ENCODE peak calls at places on chromosomes 7 and 10, in six cellular contexts. B is progenitor cell of endocrine pancreas; G is AG04450; D is GM20000; I is CD8-positive, alpha-beta T cell; S is A549. X is an unnamed sample.

GRCh38 chr7:105087981-105088380 is 74.0 kb downstream of the KMT2E start:
- DNase-seq in B (no peak), G (no peak), D (no peak), I (no peak), S (no peak), X (no peak)

GRCh38 chr7:112630565-112630964 is 149.8 kb downstream of the LSMEM1 start:
- DNase-seq in B (no peak), G (peak; percentile 1), D (no peak), I (no peak), S (peak; percentile 6), X (no peak)

GRCh38 chr10:119189811-119190282 is 11.2 kb upstream of the PRDX3 start:
- DNase-seq in B (no peak), G (no peak), D (no peak), I (no peak), S (no peak), X (no peak)

GRCh38 chr7:70477051-70478010 is 654.6 kb upstream of the GALNT17 start:
- DNase-seq in B (no peak), G (no peak), D (no peak), I (no peak), S (no peak), X (peak; percentile 26)

GRCh38 chr7:112205348-112206237 is 606 bp downstream of the DOCK4 start:
- DNase-seq in B (peak; percentile 46), G (peak; percentile 33), D (no peak), I (peak; percentile 33), S (peak; percentile 68), X (no peak)

GRCh38 chr10:122421747-122422146 is 32.7 kb upstream of the ARMS2 start:
- DNase-seq in B (no peak), G (no peak), D (no peak), I (no peak), S (no peak), X (no peak)

GRCh38 chr7:39746162-39746782 is 122.9 kb downstream of the RALA start:
- DNase-seq in B (peak; percentile 47), G (peak; percentile 67), D (peak; percentile 80), I (peak; percentile 64), S (peak; percentile 74), X (no peak)

GRCh38 chr7:46539892-46540483 is 618.9 kb upstream of the IGFBP3 start:
- DNase-seq in B (no peak), G (no peak), D (no peak), I (no peak), S (no peak), X (no peak)

GRCh38 chr7:98051118-98051744 is 55.4 kb upstream of the LMTK2 start:
- DNase-seq in B (peak; percentile 29), G (no peak), D (peak; percentile 28), I (peak; percentile 47), S (no peak), X (no peak)

GRCh38 chr10:46526682-46527038 is 29.8 kb downstream of the GPRIN2 start:
- DNase-seq in B (no peak), G (no peak), D (no peak), I (no peak), S (peak; percentile 95), X (peak; percentile 64)

GRCh38 chr7:6589829-6590644 is at the start of gene INTS15:
- DNase-seq in B (peak; percentile 79), G (peak; percentile 39), D (peak; percentile 96), I (peak; percentile 84), S (peak; percentile 82), X (no peak)

GRCh38 chr7:6590645-6591110 is 857 bp downstream of the INTS15 start:
- DNase-seq in B (no peak), G (no peak), D (no peak), I (no peak), S (peak; percentile 54), X (no peak)

GRCh38 chr7:6588566-6588965 is 1.3 kb upstream of the INTS15 start:
- DNase-seq in B (no peak), G (no peak), D (no peak), I (no peak), S (no peak), X (no peak)

DNA sequence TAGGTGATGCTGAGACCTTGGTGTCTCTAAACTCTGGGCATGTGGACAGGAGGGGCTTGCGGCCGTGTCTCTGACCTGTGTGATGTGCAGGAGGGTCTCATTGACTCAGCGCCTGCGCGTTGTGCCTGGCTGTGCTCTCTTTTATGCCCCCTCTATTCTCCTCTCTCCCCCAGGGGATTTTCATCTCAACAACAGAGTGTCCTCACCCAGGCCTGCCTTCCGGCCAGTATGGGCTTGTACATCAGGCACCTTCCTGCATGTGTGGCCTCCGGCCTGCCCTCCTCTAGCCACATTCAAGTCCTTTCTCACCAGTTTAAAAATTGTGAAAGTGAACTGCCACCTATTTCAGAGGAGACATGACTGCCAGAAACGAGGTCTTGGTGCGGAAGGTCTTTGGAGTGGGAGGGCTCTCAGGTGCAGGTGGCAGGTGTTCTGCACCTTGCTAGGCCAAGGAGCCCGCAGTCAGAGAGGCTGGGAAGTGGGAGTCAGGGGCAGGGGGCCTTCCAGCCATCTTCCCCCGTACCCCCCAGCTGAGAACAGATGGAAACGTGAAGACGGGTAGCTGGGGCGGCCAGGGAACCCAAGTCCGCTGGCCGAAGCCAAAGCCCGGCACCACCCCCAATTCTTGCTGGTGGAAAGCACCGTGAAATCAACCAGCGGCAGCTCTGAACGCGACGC is 531 bp upstream of the INTS15 start:
- DNase-seq in B (no peak), G (no peak), D (peak; percentile 7), I (no peak), S (no peak), X (no peak)
- TF ChIP-seq CTCF in B (no peak), G (no peak), D (no peak), I (no peak), S (no peak), X (no peak)

GRCh38 chr10:76040830-76041220 is 609.4 kb downstream of the LRMDA start:
- DNase-seq in B (no peak), G (no peak), D (no peak), I (no peak), S (no peak), X (no peak)

GRCh38 chr10:76036962-76037361 is 605.5 kb downstream of the LRMDA start:
- DNase-seq in B (no peak), G (no peak), D (no peak), I (no peak), S (peak; percentile 58), X (peak; percentile 45)

GRCh38 chr10:76037531-76037930 is 606.1 kb downstream of the LRMDA start:
- DNase-seq in B (no peak), G (no peak), D (no peak), I (no peak), S (no peak), X (no peak)

GRCh38 chr10:76038696-76039095 is 607.3 kb downstream of the LRMDA start:
- DNase-seq in B (no peak), G (no peak), D (no peak), I (no peak), S (no peak), X (no peak)

DNA sequence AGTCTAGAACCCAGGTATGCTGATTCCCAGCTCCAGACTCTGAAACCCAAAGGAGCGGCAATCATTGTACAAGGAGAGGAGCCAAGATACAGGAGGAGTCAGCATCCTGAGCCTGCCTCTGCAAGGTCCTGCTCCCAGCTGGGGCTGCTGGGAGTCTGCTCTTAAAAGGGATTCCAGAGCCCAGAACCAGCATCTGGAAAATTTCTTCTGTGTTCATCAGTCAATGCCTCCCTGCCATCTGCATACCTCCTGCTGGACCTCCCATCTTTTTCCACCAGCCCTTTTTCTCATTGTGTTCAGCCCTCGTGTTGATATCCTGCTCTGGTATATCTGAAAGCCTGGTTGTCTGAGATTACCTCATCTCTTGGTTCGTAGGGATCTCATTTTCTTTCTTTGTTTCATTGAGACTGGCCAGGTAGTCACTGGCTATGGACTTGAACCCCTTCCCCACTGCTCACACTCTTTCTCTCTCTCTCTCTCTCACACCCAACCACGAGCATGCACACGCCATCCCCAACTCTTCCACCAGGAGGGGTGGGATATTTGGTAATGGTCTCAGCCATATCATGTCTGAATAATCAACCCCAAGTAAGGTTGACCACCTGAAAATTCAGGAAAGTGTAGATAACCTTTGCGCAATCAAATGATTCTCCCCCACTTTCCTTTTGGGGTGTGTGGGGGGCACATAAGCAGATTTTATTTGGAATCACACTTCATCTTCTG is 608.8 kb downstream of the LRMDA start:
- DNase-seq in B (no peak), G (no peak), D (no peak), I (no peak), S (no peak), X (no peak)
- TF ChIP-seq CTCF in B (no peak), G (no peak), D (no peak), I (no peak), S (no peak), X (peak; percentile 22)

DNA sequence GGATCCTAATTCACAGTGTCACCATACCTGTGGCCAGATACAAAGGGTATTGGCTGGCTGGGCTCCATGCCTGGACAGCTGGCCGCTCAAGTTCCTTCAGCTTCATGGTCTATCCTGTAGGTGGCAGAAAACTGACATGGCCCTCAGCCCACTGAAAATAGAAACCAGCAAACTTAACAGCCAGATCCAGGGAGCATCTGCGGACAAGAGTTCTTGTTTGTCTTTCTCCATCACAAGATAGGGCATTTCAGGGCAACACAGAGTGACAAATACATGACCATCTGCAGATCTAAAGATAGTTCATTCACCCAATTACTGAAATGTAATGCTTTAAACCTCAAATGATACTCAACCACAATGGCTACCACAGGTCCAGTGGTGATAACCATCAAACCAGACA is 2.8 kb downstream of the SEC31B start:
- DNase-seq in B (no peak), G (no peak), D (no peak), I (no peak), S (peak; percentile 24), X (no peak)
- TF ChIP-seq CTCF in B (peak; percentile 33), G (peak; percentile 24), D (no peak), I (no peak), S (no peak), X (peak; percentile 35)

GRCh38 chr10:29858352-29859267 is 200.8 kb downstream of the JCAD start:
- DNase-seq in B (peak; percentile 19), G (peak; percentile 36), D (no peak), I (no peak), S (peak; percentile 75), X (peak; percentile 52)
- TF ChIP-seq CTCF in B (peak; percentile 74), G (peak; percentile 85), D (no peak), I (no peak), S (peak; percentile 86), X (peak; percentile 82)

X was measured in epithelial cell of proximal tubule.